ENCODE peak calls at places on chromosome 12, in ten cellular contexts. One of them, this sample, is unnamed.

GRCh38 chr12:85275359-85275758 is 4.7 kb upstream of the ALX1 start:
- DNase-seq in naive thymus-derived CD4-positive, alpha-beta T cell: no peak
- DNase-seq in MM.1S: peak
- DNase-seq in GM23248: no peak
- DNase-seq in right cardiac atrium: no peak
- DNase-seq in A673: peak
- DNase-seq in esophagus squamous epithelium: no peak
- DNase-seq in SK-N-SH: no peak
- DNase-seq in psoas muscle: no peak
- DNase-seq in pancreas: no peak
- DNase-seq in this sample: peak

GRCh38 chr12:130792926-130793849 is 45.9 kb downstream of the STX2 start:
- DNase-seq in naive thymus-derived CD4-positive, alpha-beta T cell: no peak
- DNase-seq in MM.1S: no peak
- DNase-seq in GM23248: no peak
- DNase-seq in right cardiac atrium: no peak
- DNase-seq in A673: no peak
- DNase-seq in esophagus squamous epithelium: no peak
- DNase-seq in SK-N-SH: no peak
- DNase-seq in psoas muscle: no peak
- DNase-seq in pancreas: no peak
- DNase-seq in this sample: no peak

GRCh38 chr12:6961695-6962284 is 8.7 kb downstream of the PHB2 start:
- DNase-seq in naive thymus-derived CD4-positive, alpha-beta T cell: peak
- DNase-seq in MM.1S: peak
- DNase-seq in GM23248: peak
- DNase-seq in right cardiac atrium: peak
- DNase-seq in A673: peak
- DNase-seq in esophagus squamous epithelium: no peak
- DNase-seq in SK-N-SH: peak
- DNase-seq in psoas muscle: peak
- DNase-seq in pancreas: peak
- DNase-seq in this sample: peak

GRCh38 chr12:93062100-93062419 is 133.0 kb upstream of the EEA1 start:
- DNase-seq in naive thymus-derived CD4-positive, alpha-beta T cell: no peak
- DNase-seq in MM.1S: no peak
- DNase-seq in GM23248: no peak
- DNase-seq in right cardiac atrium: no peak
- DNase-seq in A673: no peak
- DNase-seq in esophagus squamous epithelium: no peak
- DNase-seq in SK-N-SH: no peak
- DNase-seq in psoas muscle: no peak
- DNase-seq in pancreas: no peak
- DNase-seq in this sample: no peak

GRCh38 chr12:79206871-79207270 is 342.3 kb downstream of the SYT1 start:
- DNase-seq in naive thymus-derived CD4-positive, alpha-beta T cell: no peak
- DNase-seq in MM.1S: no peak
- DNase-seq in GM23248: no peak
- DNase-seq in right cardiac atrium: no peak
- DNase-seq in A673: no peak
- DNase-seq in esophagus squamous epithelium: no peak
- DNase-seq in SK-N-SH: no peak
- DNase-seq in psoas muscle: no peak
- DNase-seq in pancreas: no peak
- DNase-seq in this sample: no peak

GRCh38 chr12:63978519-63978918 is 134.0 kb downstream of the SRGAP1 start:
- DNase-seq in naive thymus-derived CD4-positive, alpha-beta T cell: no peak
- DNase-seq in MM.1S: no peak
- DNase-seq in GM23248: peak
- DNase-seq in right cardiac atrium: no peak
- DNase-seq in A673: peak
- DNase-seq in esophagus squamous epithelium: no peak
- DNase-seq in SK-N-SH: no peak
- DNase-seq in psoas muscle: no peak
- DNase-seq in pancreas: no peak
- DNase-seq in this sample: no peak

GRCh38 chr12:19458733-19459132 is 19.4 kb downstream of the AEBP2 start:
- DNase-seq in naive thymus-derived CD4-positive, alpha-beta T cell: no peak
- DNase-seq in MM.1S: no peak
- DNase-seq in GM23248: no peak
- DNase-seq in right cardiac atrium: no peak
- DNase-seq in A673: no peak
- DNase-seq in esophagus squamous epithelium: no peak
- DNase-seq in SK-N-SH: no peak
- DNase-seq in psoas muscle: no peak
- DNase-seq in pancreas: no peak
- DNase-seq in this sample: no peak

GRCh38 chr12:3304436-3305135 is 186.4 kb upstream of the PRMT8 start:
- DNase-seq in naive thymus-derived CD4-positive, alpha-beta T cell: no peak
- DNase-seq in MM.1S: no peak
- DNase-seq in GM23248: peak
- DNase-seq in right cardiac atrium: no peak
- DNase-seq in A673: no peak
- DNase-seq in esophagus squamous epithelium: no peak
- DNase-seq in SK-N-SH: no peak
- DNase-seq in psoas muscle: no peak
- DNase-seq in pancreas: peak
- DNase-seq in this sample: peak

GRCh38 chr12:114218136-114218535 is 187.8 kb downstream of the TBX5 start:
- DNase-seq in naive thymus-derived CD4-positive, alpha-beta T cell: no peak
- DNase-seq in MM.1S: no peak
- DNase-seq in GM23248: peak
- DNase-seq in right cardiac atrium: no peak
- DNase-seq in A673: no peak
- DNase-seq in esophagus squamous epithelium: no peak
- DNase-seq in SK-N-SH: no peak
- DNase-seq in psoas muscle: no peak
- DNase-seq in pancreas: no peak
- DNase-seq in this sample: no peak

GRCh38 chr12:52569726-52570125 is 3.9 kb downstream of the KRT74 start:
- DNase-seq in naive thymus-derived CD4-positive, alpha-beta T cell: no peak
- DNase-seq in MM.1S: no peak
- DNase-seq in GM23248: no peak
- DNase-seq in right cardiac atrium: no peak
- DNase-seq in A673: no peak
- DNase-seq in esophagus squamous epithelium: no peak
- DNase-seq in SK-N-SH: no peak
- DNase-seq in psoas muscle: peak
- DNase-seq in pancreas: no peak
- DNase-seq in this sample: no peak

GRCh38 chr12:96107236-96107635 is 71.8 kb upstream of the LTA4H start:
- DNase-seq in naive thymus-derived CD4-positive, alpha-beta T cell: no peak
- DNase-seq in MM.1S: no peak
- DNase-seq in GM23248: no peak
- DNase-seq in right cardiac atrium: peak
- DNase-seq in A673: no peak
- DNase-seq in esophagus squamous epithelium: no peak
- DNase-seq in SK-N-SH: peak
- DNase-seq in psoas muscle: no peak
- DNase-seq in pancreas: no peak
- DNase-seq in this sample: no peak

GRCh38 chr12:78562358-78563205 is 302.0 kb upstream of the SYT1 start:
- DNase-seq in naive thymus-derived CD4-positive, alpha-beta T cell: no peak
- DNase-seq in MM.1S: peak
- DNase-seq in GM23248: peak
- DNase-seq in right cardiac atrium: no peak
- DNase-seq in A673: peak
- DNase-seq in esophagus squamous epithelium: no peak
- DNase-seq in SK-N-SH: no peak
- DNase-seq in psoas muscle: no peak
- DNase-seq in pancreas: no peak
- DNase-seq in this sample: no peak

GRCh38 chr12:69272511-69272910 is 33.1 kb downstream of the CPSF6 start:
- DNase-seq in naive thymus-derived CD4-positive, alpha-beta T cell: no peak
- DNase-seq in MM.1S: no peak
- DNase-seq in GM23248: no peak
- DNase-seq in right cardiac atrium: no peak
- DNase-seq in A673: no peak
- DNase-seq in esophagus squamous epithelium: no peak
- DNase-seq in SK-N-SH: no peak
- DNase-seq in psoas muscle: no peak
- DNase-seq in pancreas: no peak
- DNase-seq in this sample: no peak
- H3K27ac ChIP-seq in naive thymus-derived CD4-positive, alpha-beta T cell: no peak
- H3K27ac ChIP-seq in MM.1S: no peak
- H3K27ac ChIP-seq in GM23248: no peak
- H3K27ac ChIP-seq in right cardiac atrium: no peak
- H3K27ac ChIP-seq in A673: no peak
- H3K27ac ChIP-seq in esophagus squamous epithelium: no peak
- H3K27ac ChIP-seq in SK-N-SH: no peak
- H3K27ac ChIP-seq in psoas muscle: no peak
- H3K27ac ChIP-seq in pancreas: no peak
- H3K27ac ChIP-seq in this sample: no peak

GRCh38 chr12:116539361-116539771 is 19.8 kb upstream of the MAP1LC3B2 start:
- DNase-seq in naive thymus-derived CD4-positive, alpha-beta T cell: no peak
- DNase-seq in MM.1S: no peak
- DNase-seq in GM23248: peak
- DNase-seq in right cardiac atrium: no peak
- DNase-seq in A673: no peak
- DNase-seq in esophagus squamous epithelium: no peak
- DNase-seq in SK-N-SH: no peak
- DNase-seq in psoas muscle: no peak
- DNase-seq in pancreas: no peak
- DNase-seq in this sample: no peak
- H3K27ac ChIP-seq in naive thymus-derived CD4-positive, alpha-beta T cell: no peak
- H3K27ac ChIP-seq in MM.1S: peak
- H3K27ac ChIP-seq in GM23248: no peak
- H3K27ac ChIP-seq in right cardiac atrium: no peak
- H3K27ac ChIP-seq in A673: no peak
- H3K27ac ChIP-seq in esophagus squamous epithelium: peak
- H3K27ac ChIP-seq in SK-N-SH: peak
- H3K27ac ChIP-seq in psoas muscle: no peak
- H3K27ac ChIP-seq in pancreas: no peak
- H3K27ac ChIP-seq in this sample: peak

DNA sequence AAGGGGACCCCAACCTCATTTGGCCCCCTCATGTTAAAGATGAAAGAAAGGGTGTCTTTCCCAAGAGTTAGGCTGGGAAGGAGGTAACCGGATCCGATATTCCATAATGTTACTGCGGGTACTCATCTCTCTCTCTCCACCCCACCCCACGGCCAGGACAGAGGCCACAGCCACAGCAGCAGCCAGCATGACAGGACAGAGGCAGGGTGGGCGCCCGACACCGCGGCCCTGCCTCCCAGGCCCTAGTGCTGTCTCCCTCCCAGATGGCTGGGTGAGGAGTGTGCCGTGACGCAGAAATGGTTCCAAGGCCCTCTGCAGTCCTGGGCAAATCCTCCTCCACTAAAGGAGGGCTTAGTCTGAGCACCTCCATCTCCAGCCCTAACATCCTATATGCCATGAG is 6.2 kb downstream of the SLC6A12 start:
- DNase-seq in naive thymus-derived CD4-positive, alpha-beta T cell: no peak
- DNase-seq in MM.1S: no peak
- DNase-seq in GM23248: no peak
- DNase-seq in right cardiac atrium: no peak
- DNase-seq in A673: no peak
- DNase-seq in esophagus squamous epithelium: no peak
- DNase-seq in SK-N-SH: no peak
- DNase-seq in psoas muscle: no peak
- DNase-seq in pancreas: no peak
- DNase-seq in this sample: peak
- H3K27ac ChIP-seq in naive thymus-derived CD4-positive, alpha-beta T cell: no peak
- H3K27ac ChIP-seq in MM.1S: no peak
- H3K27ac ChIP-seq in GM23248: no peak
- H3K27ac ChIP-seq in right cardiac atrium: no peak
- H3K27ac ChIP-seq in A673: no peak
- H3K27ac ChIP-seq in esophagus squamous epithelium: no peak
- H3K27ac ChIP-seq in SK-N-SH: no peak
- H3K27ac ChIP-seq in psoas muscle: no peak
- H3K27ac ChIP-seq in pancreas: no peak
- H3K27ac ChIP-seq in this sample: no peak

GRCh38 chr12:104672501-104673265 is 215.9 kb downstream of the CHST11 start:
- DNase-seq in naive thymus-derived CD4-positive, alpha-beta T cell: no peak
- DNase-seq in MM.1S: no peak
- DNase-seq in GM23248: peak
- DNase-seq in right cardiac atrium: peak
- DNase-seq in A673: no peak
- DNase-seq in esophagus squamous epithelium: no peak
- DNase-seq in SK-N-SH: no peak
- DNase-seq in psoas muscle: peak
- DNase-seq in pancreas: peak
- DNase-seq in this sample: peak

GRCh38 chr12:104669851-104670337 is 213.1 kb downstream of the CHST11 start:
- DNase-seq in naive thymus-derived CD4-positive, alpha-beta T cell: no peak
- DNase-seq in MM.1S: peak
- DNase-seq in GM23248: no peak
- DNase-seq in right cardiac atrium: peak
- DNase-seq in A673: no peak
- DNase-seq in esophagus squamous epithelium: no peak
- DNase-seq in SK-N-SH: no peak
- DNase-seq in psoas muscle: peak
- DNase-seq in pancreas: no peak
- DNase-seq in this sample: no peak

GRCh38 chr12:104670439-104671406 is 214.0 kb downstream of the CHST11 start:
- DNase-seq in naive thymus-derived CD4-positive, alpha-beta T cell: no peak
- DNase-seq in MM.1S: no peak
- DNase-seq in GM23248: peak
- DNase-seq in right cardiac atrium: no peak
- DNase-seq in A673: no peak
- DNase-seq in esophagus squamous epithelium: no peak
- DNase-seq in SK-N-SH: no peak
- DNase-seq in psoas muscle: no peak
- DNase-seq in pancreas: no peak
- DNase-seq in this sample: no peak

GRCh38 chr12:104672096-104672445 is 215.3 kb downstream of the CHST11 start:
- DNase-seq in naive thymus-derived CD4-positive, alpha-beta T cell: no peak
- DNase-seq in MM.1S: no peak
- DNase-seq in GM23248: no peak
- DNase-seq in right cardiac atrium: no peak
- DNase-seq in A673: no peak
- DNase-seq in esophagus squamous epithelium: no peak
- DNase-seq in SK-N-SH: no peak
- DNase-seq in psoas muscle: no peak
- DNase-seq in pancreas: no peak
- DNase-seq in this sample: no peak

DNA sequence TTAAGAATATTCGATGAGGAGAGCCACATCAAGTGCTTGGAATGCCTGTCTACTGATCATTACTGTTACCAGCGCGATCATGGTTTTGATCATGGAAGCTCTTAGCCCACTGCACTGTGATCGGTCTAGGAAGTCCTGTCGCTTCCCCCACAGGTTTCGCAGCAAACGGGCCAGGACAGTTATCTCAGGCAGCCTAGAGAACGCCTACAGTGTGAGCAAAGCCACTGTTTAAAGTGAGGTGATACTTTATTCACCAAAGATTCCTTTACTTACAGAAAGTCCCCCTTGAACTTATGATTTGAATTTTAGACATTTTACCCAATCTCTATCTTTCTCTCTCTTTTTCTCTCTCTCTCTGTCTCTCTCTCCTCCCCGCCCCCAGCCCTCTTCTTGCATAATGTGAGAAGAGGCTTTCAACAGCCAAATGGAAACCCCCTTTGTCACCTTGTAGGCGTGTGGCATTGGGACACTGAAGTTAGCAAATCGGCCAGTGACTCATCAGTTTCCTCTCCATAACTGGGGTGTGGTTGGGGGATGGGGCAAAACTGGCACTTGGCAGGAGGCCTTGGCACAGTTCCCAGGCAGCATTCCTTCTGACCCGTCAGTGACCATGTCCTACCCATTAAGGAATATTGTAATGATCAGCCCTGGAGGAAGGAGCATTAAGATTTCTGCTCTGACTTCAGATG is 214.8 kb downstream of the CHST11 start:
- DNase-seq in naive thymus-derived CD4-positive, alpha-beta T cell: no peak
- DNase-seq in MM.1S: peak
- DNase-seq in GM23248: peak
- DNase-seq in right cardiac atrium: peak
- DNase-seq in A673: peak
- DNase-seq in esophagus squamous epithelium: peak
- DNase-seq in SK-N-SH: peak
- DNase-seq in psoas muscle: peak
- DNase-seq in pancreas: peak
- DNase-seq in this sample: peak
- H3K27ac ChIP-seq in naive thymus-derived CD4-positive, alpha-beta T cell: no peak
- H3K27ac ChIP-seq in MM.1S: no peak
- H3K27ac ChIP-seq in GM23248: peak
- H3K27ac ChIP-seq in right cardiac atrium: peak
- H3K27ac ChIP-seq in A673: no peak
- H3K27ac ChIP-seq in esophagus squamous epithelium: peak
- H3K27ac ChIP-seq in SK-N-SH: no peak
- H3K27ac ChIP-seq in psoas muscle: peak
- H3K27ac ChIP-seq in pancreas: no peak
- H3K27ac ChIP-seq in this sample: peak